ENCODE peak calls at places on chromosomes 13 and 19, in eight cellular contexts. X is stimulated activated CD4-positive, alpha-beta T cell treated with anti-CD3 and anti-CD28 coated beads, Interleukin-15, amount 100 ng/mL, for 48 hours; Z is nucleus accumbens; Y is psoas muscle; F is NCI-H345; L is stimulated activated CD8-positive, alpha-beta memory T cell treated with anti-CD3 and anti-CD28 coated beads, Interleukin-7, amount 100 ng/mL, for 24 hours; R is A172; J is caudate nucleus. V is an unnamed sample.
A peak's percentile ranks its signal among the peaks of the same experiment; 100 is the strongest.

GRCh38 chr13:24076124-24076523 is 84.4 kb upstream of the SPATA13 start:
- DNase-seq in J (no peak), Y (no peak), R (no peak), X (no peak), L (no peak), Z (no peak), F (no peak), V (no peak)

GRCh38 chr13:57624565-57625435 is 6.7 kb upstream of the PCDH17 start:
- DNase-seq in R (peak; percentile 33), J (peak; percentile 2), X (no peak), Z (no peak), L (no peak), Y (no peak), F (peak; percentile 76), V (peak; percentile 73)

GRCh38 chr19:34269489-34269888 is 15.1 kb downstream of the GARRE1 start:
- DNase-seq in X (no peak), R (no peak), J (no peak), Z (no peak), L (no peak), Y (no peak), F (no peak), V (no peak)

GRCh38 chr13:60335531-60335930 is 61.5 kb upstream of the TDRD3 start:
- DNase-seq in X (no peak), L (no peak), J (no peak), R (peak; percentile 6), Z (no peak), Y (no peak), F (no peak), V (peak; percentile 73)

GRCh38 chr19:28943651-28944050 is 269.3 kb downstream of the UQCRFS1 start:
- DNase-seq in Z (no peak), R (no peak), L (no peak), J (no peak), Y (no peak), F (no peak), X (no peak), V (no peak)

GRCh38 chr19:14943601-14944000 is 2.3 kb downstream of the OR7C2 start:
- DNase-seq in L (no peak), J (no peak), Z (no peak), Y (no peak), R (no peak), X (no peak), F (no peak), V (no peak)

GRCh38 chr13:30731658-30732390 is 3.5 kb upstream of the ALOX5AP start:
- DNase-seq in L (no peak), X (no peak), Z (no peak), Y (no peak), F (no peak), J (no peak), R (no peak), V (no peak)

GRCh38 chr19:33752945-33753344 is 43.7 kb upstream of the KCTD15 start:
- DNase-seq in X (no peak), Z (no peak), F (no peak), R (no peak), J (no peak), L (no peak), Y (no peak), V (no peak)

GRCh38 chr13:30792257-30793000 is 57.1 kb downstream of the ALOX5AP start:
- DNase-seq in X (no peak), Z (peak; percentile 43), F (no peak), R (peak; percentile 81), Y (peak; percentile 88), L (no peak), J (peak; percentile 14), V (peak; percentile 42)

GRCh38 chr13:18952225-18953016 is 229.2 kb downstream of the TUBA3C start:
- DNase-seq in Z (no peak), Y (no peak), L (no peak), F (no peak), J (no peak), R (no peak), X (no peak), V (no peak)

GRCh38 chr19:56097776-56098175 is 23.3 kb downstream of the ZNF787 start:
- DNase-seq in X (no peak), J (no peak), L (no peak), R (no peak), Y (no peak), F (no peak), Z (no peak), V (no peak)

GRCh38 chr19:3276341-3276799 is 51.9 kb downstream of the CELF5 start:
- DNase-seq in F (peak; percentile 98), Z (no peak), L (peak; percentile 16), R (peak; percentile 85), J (no peak), X (peak; percentile 38), Y (no peak), V (peak; percentile 43)

GRCh38 chr19:48632692-48633147 is 4.5 kb downstream of the DBP start:
- DNase-seq in Y (no peak), L (no peak), R (no peak), X (no peak), Z (no peak), J (no peak), F (no peak), V (no peak)

GRCh38 chr19:54095136-54095858 is 5.3 kb downstream of the OSCAR start:
- DNase-seq in Z (no peak), F (no peak), J (no peak), L (no peak), X (no peak), Y (no peak), R (no peak), V (no peak)

GRCh38 chr19:3852614-3853254 is 16.1 kb downstream of the ZFR2 start:
- DNase-seq in Y (no peak), L (no peak), Z (no peak), F (peak; percentile 23), J (no peak), R (peak; percentile 99), X (no peak), V (peak; percentile 54)